ENCODE peak calls at places on chromosomes 4 and X, in six cellular contexts. K is Caki2, R is NCI-H2081, H is SK-MEL-5, M is T-helper 9 cell, Z is IMR-90. C is an unnamed sample.

GRCh38 chr4:176883681-176884418 is 91.1 kb upstream of the VEGFC start:
- DNase-seq in Z (peak; percentile 88), M (no peak), R (no peak), H (no peak), K (peak; percentile 73), C (no peak)

GRCh38 chrX:41275661-41276609 is 58.0 kb upstream of the DDX3X start:
- DNase-seq in M (peak; percentile 32), R (peak; percentile 62), H (peak; percentile 55), K (peak; percentile 71), Z (peak; percentile 57), C (peak; percentile 40)

GRCh38 chrX:120120223-120120622 is 4.5 kb upstream of the RHOXF1 start:
- DNase-seq in H (no peak), R (no peak), Z (peak; percentile 0), K (no peak), M (no peak), C (no peak)

GRCh38 chr4:2306773-2307410 is 45.0 kb upstream of the MXD4 start:
- DNase-seq in H (no peak), K (no peak), Z (no peak), R (no peak), M (no peak), C (no peak)

GRCh38 chr4:168569066-168569908 is 72.4 kb downstream of the PALLD start:
- DNase-seq in M (no peak), R (no peak), Z (no peak), K (peak; percentile 80), H (peak; percentile 36), C (no peak)

GRCh38 chr4:77819409-77819835 is 254 bp upstream of the CNOT6L start:
- DNase-seq in Z (no peak), M (peak; percentile 81), R (peak; percentile 38), K (no peak), H (no peak), C (no peak)

GRCh38 chr4:176436500-176436973 is 116.8 kb downstream of the SPCS3 start:
- DNase-seq in Z (peak; percentile 94), R (no peak), H (no peak), K (peak; percentile 44), M (no peak), C (no peak)

GRCh38 chrX:144566592-144566991 is 680.7 kb upstream of the SPANXN1 start:
- DNase-seq in M (no peak), Z (no peak), R (no peak), H (peak; percentile 44), K (no peak), C (no peak)

GRCh38 chr4:147909225-147909624 is 177.3 kb downstream of the ARHGAP10 start:
- DNase-seq in R (no peak), K (no peak), H (no peak), Z (no peak), M (no peak), C (no peak)

GRCh38 chr4:78288327-78288726 is 231.2 kb downstream of the FRAS1 start:
- DNase-seq in H (no peak), R (no peak), M (no peak), K (no peak), Z (no peak), C (no peak)

GRCh38 chrX:22889824-22890223 is 109.9 kb upstream of the DDX53 start:
- DNase-seq in R (no peak), H (no peak), Z (no peak), M (no peak), K (no peak), C (no peak)

GRCh38 chr4:97662133-97662532 is 481.1 kb downstream of the STPG2 start:
- DNase-seq in H (no peak), Z (no peak), M (no peak), K (no peak), R (no peak), C (no peak)

GRCh38 chr4:122663814-122664610 is 43.1 kb upstream of the IL21 start:
- DNase-seq in K (no peak), Z (peak; percentile 49), R (no peak), M (no peak), H (no peak), C (no peak)

GRCh38 chr4:152729466-152729865 is 49.7 kb upstream of the TMEM154 start:
- DNase-seq in Z (peak; percentile 11), H (no peak), M (no peak), R (no peak), K (no peak), C (no peak)

GRCh38 chr4:68361146-68361589 is 11.3 kb upstream of the YTHDC1 start:
- DNase-seq in R (no peak), H (no peak), M (no peak), Z (peak; percentile 70), K (peak; percentile 58), C (no peak)

C was measured in activated gamma-delta T cell treated with Interleukin-2 at 50 U/mL for 16 hours.